ENCODE peak calls at places on chromosomes 4 and X, in six cellular contexts. One of them, this sample, is unnamed.

GRCh38 chr4:118921736-118922135 is 33.1 kb downstream of the SYNPO2 start:
- DNase-seq in hepatocyte: no peak
- DNase-seq in fibroblast of mammary gland: no peak
- DNase-seq in transverse colon: no peak
- DNase-seq in esophagus muscularis mucosa: no peak
- DNase-seq in thoracic aorta: no peak
- DNase-seq in this sample: no peak

GRCh38 chr4:47222276-47222675 is 190.9 kb downstream of the GABRB1 start:
- DNase-seq in hepatocyte: peak; percentile 11
- DNase-seq in fibroblast of mammary gland: peak; percentile 43
- DNase-seq in transverse colon: no peak
- DNase-seq in esophagus muscularis mucosa: no peak
- DNase-seq in thoracic aorta: no peak
- DNase-seq in this sample: no peak

GRCh38 chr4:189124149-189124758 is 816.4 kb upstream of the FRG1 start:
- DNase-seq in hepatocyte: peak; percentile 62
- DNase-seq in fibroblast of mammary gland: peak; percentile 65
- DNase-seq in transverse colon: no peak
- DNase-seq in esophagus muscularis mucosa: no peak
- DNase-seq in thoracic aorta: no peak
- DNase-seq in this sample: peak; percentile 60

GRCh38 chr4:52873191-52873590 is 11.1 kb downstream of the RASL11B start:
- DNase-seq in hepatocyte: no peak
- DNase-seq in fibroblast of mammary gland: no peak
- DNase-seq in transverse colon: peak; percentile 53
- DNase-seq in esophagus muscularis mucosa: no peak
- DNase-seq in thoracic aorta: no peak
- DNase-seq in this sample: no peak

GRCh38 chrX:39805825-39806224 is 291.9 kb downstream of the BCOR start:
- DNase-seq in hepatocyte: no peak
- DNase-seq in fibroblast of mammary gland: no peak
- DNase-seq in transverse colon: no peak
- DNase-seq in esophagus muscularis mucosa: no peak
- DNase-seq in thoracic aorta: no peak
- DNase-seq in this sample: no peak

GRCh38 chrX:119155416-119156035 is 27.9 kb upstream of the KIAA1210 start:
- DNase-seq in hepatocyte: peak; percentile 39
- DNase-seq in fibroblast of mammary gland: peak; percentile 90
- DNase-seq in transverse colon: peak; percentile 21
- DNase-seq in esophagus muscularis mucosa: no peak
- DNase-seq in thoracic aorta: no peak
- DNase-seq in this sample: peak; percentile 19

GRCh38 chr4:46878641-46879040 is 30.4 kb downstream of the COX7B2 start:
- DNase-seq in hepatocyte: no peak
- DNase-seq in fibroblast of mammary gland: no peak
- DNase-seq in transverse colon: no peak
- DNase-seq in esophagus muscularis mucosa: no peak
- DNase-seq in thoracic aorta: no peak
- DNase-seq in this sample: no peak

GRCh38 chr4:150049682-150050081 is 28.6 kb upstream of the DCLK2 start:
- DNase-seq in hepatocyte: no peak
- DNase-seq in fibroblast of mammary gland: no peak
- DNase-seq in transverse colon: no peak
- DNase-seq in esophagus muscularis mucosa: no peak
- DNase-seq in thoracic aorta: no peak
- DNase-seq in this sample: no peak

GRCh38 chrX:136759968-136760367 is 20.8 kb downstream of the ARHGEF6 start:
- DNase-seq in hepatocyte: no peak
- DNase-seq in fibroblast of mammary gland: no peak
- DNase-seq in transverse colon: no peak
- DNase-seq in esophagus muscularis mucosa: no peak
- DNase-seq in thoracic aorta: no peak
- DNase-seq in this sample: no peak

GRCh38 chrX:34918091-34918736 is 24.4 kb upstream of the FAM47B start:
- DNase-seq in hepatocyte: peak; percentile 25
- DNase-seq in fibroblast of mammary gland: peak; percentile 78
- DNase-seq in transverse colon: no peak
- DNase-seq in esophagus muscularis mucosa: no peak
- DNase-seq in thoracic aorta: no peak
- DNase-seq in this sample: peak; percentile 26

GRCh38 chr4:89146196-89146595 is 34.9 kb downstream of the TIGD2 start:
- DNase-seq in hepatocyte: no peak
- DNase-seq in fibroblast of mammary gland: no peak
- DNase-seq in transverse colon: no peak
- DNase-seq in esophagus muscularis mucosa: no peak
- DNase-seq in thoracic aorta: no peak
- DNase-seq in this sample: no peak

GRCh38 chr4:65918217-65918616 is 247.9 kb upstream of the EPHA5 start:
- DNase-seq in hepatocyte: no peak
- DNase-seq in fibroblast of mammary gland: no peak
- DNase-seq in transverse colon: no peak
- DNase-seq in esophagus muscularis mucosa: no peak
- DNase-seq in thoracic aorta: no peak
- DNase-seq in this sample: no peak

GRCh38 chr4:39020130-39020529 is 12.1 kb downstream of the TMEM156 start:
- DNase-seq in hepatocyte: no peak
- DNase-seq in fibroblast of mammary gland: no peak
- DNase-seq in transverse colon: no peak
- DNase-seq in esophagus muscularis mucosa: no peak
- DNase-seq in thoracic aorta: no peak
- DNase-seq in this sample: no peak

GRCh38 chrX:118254611-118255010 is 91.3 kb upstream of the WDR44 start:
- DNase-seq in hepatocyte: peak; percentile 72
- DNase-seq in fibroblast of mammary gland: peak; percentile 60
- DNase-seq in transverse colon: peak; percentile 56
- DNase-seq in esophagus muscularis mucosa: no peak
- DNase-seq in thoracic aorta: no peak
- DNase-seq in this sample: peak; percentile 56

GRCh38 chr4:188423039-188423438 is 283.8 kb downstream of the TRIML1 start:
- DNase-seq in hepatocyte: no peak
- DNase-seq in fibroblast of mammary gland: no peak
- DNase-seq in transverse colon: no peak
- DNase-seq in esophagus muscularis mucosa: peak; percentile 82
- DNase-seq in thoracic aorta: no peak
- DNase-seq in this sample: no peak

GRCh38 chr4:124710253-124710849 is 2.2 kb downstream of the ANKRD50 start:
- DNase-seq in hepatocyte: no peak
- DNase-seq in fibroblast of mammary gland: no peak
- DNase-seq in transverse colon: no peak
- DNase-seq in esophagus muscularis mucosa: no peak
- DNase-seq in thoracic aorta: no peak
- DNase-seq in this sample: peak; percentile 32

GRCh38 chr4:3307060-3307459 is 14.2 kb downstream of the RGS12 start:
- DNase-seq in hepatocyte: no peak
- DNase-seq in fibroblast of mammary gland: no peak
- DNase-seq in transverse colon: no peak
- DNase-seq in esophagus muscularis mucosa: no peak
- DNase-seq in thoracic aorta: no peak
- DNase-seq in this sample: no peak

GRCh38 chr4:70315928-70316327 is 18.9 kb upstream of the CABS1 start:
- DNase-seq in hepatocyte: no peak
- DNase-seq in fibroblast of mammary gland: no peak
- DNase-seq in transverse colon: no peak
- DNase-seq in esophagus muscularis mucosa: no peak
- DNase-seq in thoracic aorta: no peak
- DNase-seq in this sample: no peak

GRCh38 chr4:70313736-70314135 is 21.0 kb upstream of the CABS1 start:
- DNase-seq in hepatocyte: no peak
- DNase-seq in fibroblast of mammary gland: no peak
- DNase-seq in transverse colon: no peak
- DNase-seq in esophagus muscularis mucosa: no peak
- DNase-seq in thoracic aorta: no peak
- DNase-seq in this sample: no peak
- H3K4me3 ChIP-seq in hepatocyte: no peak overlapping the region
- H3K4me3 ChIP-seq in fibroblast of mammary gland: no peak overlapping the region
- H3K4me3 ChIP-seq in transverse colon: no peak overlapping the region
- H3K4me3 ChIP-seq in esophagus muscularis mucosa: no peak overlapping the region
- H3K4me3 ChIP-seq in thoracic aorta: no peak overlapping the region
- H3K4me3 ChIP-seq in this sample: no peak overlapping the region

DNA sequence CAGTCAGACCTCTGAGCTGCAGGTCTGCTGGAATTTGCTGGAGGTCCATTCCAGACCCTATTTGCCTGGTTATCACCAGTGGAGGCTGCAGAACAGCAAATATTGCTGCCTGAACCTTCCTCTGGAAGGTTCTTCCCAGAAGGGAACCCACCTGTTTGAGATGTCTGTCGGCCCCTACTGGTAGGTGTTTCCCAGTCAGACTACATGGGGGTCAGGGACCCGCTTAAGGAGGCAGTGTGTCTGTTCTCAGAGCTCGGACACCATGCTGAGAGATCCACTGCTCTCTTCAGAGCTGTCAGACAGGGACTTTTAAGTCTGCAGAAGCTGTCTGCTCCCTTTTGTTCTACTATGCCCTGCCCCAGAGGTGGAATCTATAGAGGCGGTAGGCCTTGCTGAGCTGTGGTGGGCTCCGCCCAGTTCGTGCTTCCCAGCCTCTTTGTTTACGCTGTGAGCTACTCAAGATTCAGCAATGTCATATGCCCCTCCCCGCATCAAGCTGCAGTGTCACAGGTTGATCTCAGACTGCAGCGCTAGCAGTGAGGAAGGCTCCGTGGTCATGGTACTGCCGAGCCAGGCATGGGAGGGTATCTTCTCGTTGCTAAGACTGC is 44.1 kb upstream of the KDR start:
- DNase-seq in hepatocyte: peak; percentile 58
- DNase-seq in fibroblast of mammary gland: no peak
- DNase-seq in transverse colon: no peak
- DNase-seq in esophagus muscularis mucosa: no peak
- DNase-seq in thoracic aorta: no peak
- DNase-seq in this sample: peak; percentile 38
- TF ChIP-seq CTCF in hepatocyte: no peak
- TF ChIP-seq CTCF in fibroblast of mammary gland: no peak
- TF ChIP-seq CTCF in transverse colon: no peak
- TF ChIP-seq CTCF in esophagus muscularis mucosa: no peak
- TF ChIP-seq CTCF in thoracic aorta: no peak
- TF ChIP-seq CTCF in this sample: no peak

GRCh38 chr4:7970031-7970946 is 30.6 kb upstream of the AFAP1 start:
- DNase-seq in hepatocyte: peak; percentile 79
- DNase-seq in fibroblast of mammary gland: no peak
- DNase-seq in transverse colon: peak; percentile 75
- DNase-seq in esophagus muscularis mucosa: no peak
- DNase-seq in thoracic aorta: no peak
- DNase-seq in this sample: peak; percentile 75
- H3K4me3 ChIP-seq in hepatocyte: no peak overlapping the region
- H3K4me3 ChIP-seq in fibroblast of mammary gland: no peak overlapping the region
- H3K4me3 ChIP-seq in transverse colon: no peak overlapping the region
- H3K4me3 ChIP-seq in esophagus muscularis mucosa: no peak overlapping the region
- H3K4me3 ChIP-seq in thoracic aorta: no peak overlapping the region
- H3K4me3 ChIP-seq in this sample: peak overlapping the region; percentile 30

GRCh38 chrX:14694631-14695030 is 165.3 kb downstream of the GLRA2 start:
- DNase-seq in hepatocyte: no peak
- DNase-seq in fibroblast of mammary gland: peak; percentile 62
- DNase-seq in transverse colon: no peak
- DNase-seq in esophagus muscularis mucosa: no peak
- DNase-seq in thoracic aorta: no peak
- DNase-seq in this sample: peak; percentile 22

GRCh38 chrX:14698770-14699169 is 169.4 kb downstream of the GLRA2 start:
- DNase-seq in hepatocyte: peak; percentile 16
- DNase-seq in fibroblast of mammary gland: no peak
- DNase-seq in transverse colon: peak; percentile 10
- DNase-seq in esophagus muscularis mucosa: no peak
- DNase-seq in thoracic aorta: no peak
- DNase-seq in this sample: no peak

GRCh38 chrX:14702145-14702544 is 170.7 kb downstream of the FANCB start:
- DNase-seq in hepatocyte: no peak
- DNase-seq in fibroblast of mammary gland: no peak
- DNase-seq in transverse colon: no peak
- DNase-seq in esophagus muscularis mucosa: no peak
- DNase-seq in thoracic aorta: no peak
- DNase-seq in this sample: no peak

GRCh38 chrX:14700982-14701381 is 171.6 kb downstream of the GLRA2 start:
- DNase-seq in hepatocyte: no peak
- DNase-seq in fibroblast of mammary gland: no peak
- DNase-seq in transverse colon: no peak
- DNase-seq in esophagus muscularis mucosa: no peak
- DNase-seq in thoracic aorta: no peak
- DNase-seq in this sample: no peak

GRCh38 chrX:14697453-14697852 is 168.1 kb downstream of the GLRA2 start:
- DNase-seq in hepatocyte: peak; percentile 13
- DNase-seq in fibroblast of mammary gland: peak; percentile 25
- DNase-seq in transverse colon: peak; percentile 48
- DNase-seq in esophagus muscularis mucosa: no peak
- DNase-seq in thoracic aorta: no peak
- DNase-seq in this sample: peak; percentile 7
- TF ChIP-seq CTCF in hepatocyte: peak; percentile 23
- TF ChIP-seq CTCF in fibroblast of mammary gland: peak; percentile 62
- TF ChIP-seq CTCF in transverse colon: peak; percentile 27
- TF ChIP-seq CTCF in esophagus muscularis mucosa: peak; percentile 31
- TF ChIP-seq CTCF in thoracic aorta: no peak
- TF ChIP-seq CTCF in this sample: peak; percentile 63

This sample was measured in fibroblast of villous mesenchyme.